ENCODE peak calls at places on chromosomes 3 and 15, in six cellular contexts. A is endodermal cell, Z is right atrium auricular region, J is choroid plexus epithelial cell, V is kidney, L is cardiac muscle cell. K is an unnamed sample.
A peak's percentile ranks its signal among the peaks of the same experiment; 100 is the strongest.

GRCh38 chr3:134607054-134608022 is 43.5 kb downstream of the KY start:
- DNase-seq in J (peak; percentile 82), L (peak; percentile 78), Z (no peak), V (no peak), A (peak; percentile 28), K (no peak)

GRCh38 chr15:78079296-78080087 is 2.0 kb upstream of the TBC1D2B start:
- DNase-seq in L (no peak), Z (no peak), V (no peak), A (no peak), J (no peak), K (no peak)

GRCh38 chr3:8509961-8510360 is 8.3 kb downstream of the LMCD1 start:
- DNase-seq in A (peak; percentile 21), J (peak; percentile 95), V (peak; percentile 73), L (peak; percentile 60), Z (no peak), K (no peak)

GRCh38 chr15:64146520-64146884 is 5.0 kb upstream of the SNX22 start:
- DNase-seq in L (no peak), A (no peak), J (no peak), Z (no peak), V (no peak), K (no peak)

GRCh38 chr3:57810471-57811144 is 54.5 kb downstream of the SLMAP start:
- DNase-seq in L (no peak), V (no peak), A (no peak), Z (no peak), J (no peak), K (no peak)

GRCh38 chr3:187742351-187743171 is 2.7 kb downstream of the BCL6 start:
- DNase-seq in V (no peak), Z (no peak), J (peak; percentile 61), L (peak; percentile 48), A (no peak), K (peak; percentile 37)

GRCh38 chr3:14154242-14154641 is 24.2 kb downstream of the XPC start:
- DNase-seq in Z (no peak), J (no peak), L (no peak), A (peak; percentile 12), V (no peak), K (no peak)

GRCh38 chr15:39153718-39154117 is 427.2 kb upstream of the THBS1 start:
- DNase-seq in J (no peak), L (no peak), A (no peak), Z (no peak), V (no peak), K (no peak)

GRCh38 chr3:104878395-104878794 is 488.3 kb upstream of the ALCAM start:
- DNase-seq in J (peak; percentile 86), A (no peak), L (peak; percentile 88), Z (no peak), V (no peak), K (no peak)

GRCh38 chr3:190041333-190042041 is 79.2 kb downstream of the P3H2 start:
- DNase-seq in L (no peak), J (peak; percentile 80), V (no peak), Z (no peak), A (no peak), K (no peak)

GRCh38 chr15:37028609-37029287 is 71.6 kb downstream of the MEIS2 start:
- DNase-seq in Z (no peak), L (peak; percentile 74), V (no peak), J (peak; percentile 72), A (no peak), K (no peak)

GRCh38 chr15:31263751-31264533 is 62.7 kb upstream of the KLF13 start:
- DNase-seq in V (peak; percentile 93), L (no peak), Z (peak; percentile 74), J (no peak), A (peak; percentile 46), K (peak; percentile 92)

DNA sequence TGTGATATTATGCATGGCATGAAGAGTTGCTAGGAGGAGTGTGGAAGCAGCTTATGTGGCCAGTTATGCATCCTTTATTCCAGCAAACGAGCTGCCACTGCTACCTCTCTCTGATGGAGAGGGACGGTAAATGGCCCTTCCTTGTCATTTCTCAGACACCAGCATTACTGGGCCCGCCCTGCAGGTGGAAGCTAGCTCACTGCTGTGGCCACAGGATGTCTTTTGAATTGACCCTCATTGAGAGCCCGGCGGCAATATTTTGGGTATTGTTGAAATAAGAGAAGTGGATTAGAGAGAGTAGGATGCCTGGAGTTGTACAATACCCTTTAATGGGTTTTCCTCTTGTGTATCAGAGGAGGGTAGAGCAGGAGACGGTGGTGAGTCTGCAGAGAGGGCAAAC is 1.5 kb downstream of the MINAR1 start:
- DNase-seq in L (no peak), J (no peak), A (peak; percentile 80), V (no peak), Z (no peak), K (no peak)
- TF ChIP-seq CTCF in L (no peak), J (no peak), A (peak; percentile 69), V (no peak), Z (no peak), K (no peak)

GRCh38 chr3:52536112-52536368 is 365 bp upstream of the UQCC5 start:
- DNase-seq in A (no peak), Z (no peak), J (no peak), L (no peak), V (no peak), K (no peak)
- H3K4me3 ChIP-seq in A (no peak overlapping the region), Z (peak overlapping the region; percentile 69), J (peak overlapping the region; percentile 47), L (no peak overlapping the region), V (peak overlapping the region; percentile 48), K (peak overlapping the region; percentile 60)

GRCh38 chr3:25548836-25549235 is 115.9 kb downstream of the TOP2B start:
- DNase-seq in V (no peak), L (no peak), J (peak; percentile 60), Z (no peak), A (no peak), K (no peak)
- TF ChIP-seq CTCF in V (no peak), L (no peak), J (peak; percentile 16), Z (no peak), A (peak; percentile 36), K (no peak)

GRCh38 chr15:62067448-62068044 is 769 bp downstream of the C2CD4A start:
- DNase-seq in V (peak; percentile 77), Z (no peak), A (peak; percentile 77), J (no peak), L (peak; percentile 21), K (peak; percentile 63)
- H3K4me3 ChIP-seq in V (peak overlapping the region; percentile 64), Z (peak overlapping the region; percentile 63), A (peak overlapping the region; percentile 28), J (peak overlapping the region; percentile 33), L (peak overlapping the region; percentile 4), K (peak overlapping the region; percentile 25)